ENCODE peak calls at places on chromosome 2, in four cellular contexts. One of them, this sample, is unnamed.

GRCh38 chr2:127593228-127594115 is 52.5 kb upstream of the GPR17 start:
- DNase-seq in lower leg skin: no peak
- DNase-seq in tibial artery: no peak
- DNase-seq in dorsolateral prefrontal cortex: no peak
- DNase-seq in this sample: no peak

GRCh38 chr2:221779614-221780067 is 207.5 kb upstream of the EPHA4 start:
- DNase-seq in lower leg skin: no peak
- DNase-seq in tibial artery: peak; percentile 76
- DNase-seq in dorsolateral prefrontal cortex: no peak
- DNase-seq in this sample: no peak

GRCh38 chr2:8607591-8607990 is 74.3 kb upstream of the ID2 start:
- DNase-seq in lower leg skin: no peak
- DNase-seq in tibial artery: no peak
- DNase-seq in dorsolateral prefrontal cortex: no peak
- DNase-seq in this sample: no peak

GRCh38 chr2:180720861-180721260 is 259.5 kb upstream of the UBE2E3 start:
- DNase-seq in lower leg skin: no peak
- DNase-seq in tibial artery: no peak
- DNase-seq in dorsolateral prefrontal cortex: no peak
- DNase-seq in this sample: no peak

GRCh38 chr2:173990970-173991819 is 26.0 kb upstream of the SP3 start:
- DNase-seq in lower leg skin: peak; percentile 77
- DNase-seq in tibial artery: peak; percentile 95
- DNase-seq in dorsolateral prefrontal cortex: no peak
- DNase-seq in this sample: peak; percentile 72

GRCh38 chr2:23618696-23619530 is 233.9 kb downstream of the KLHL29 start:
- DNase-seq in lower leg skin: no peak
- DNase-seq in tibial artery: no peak
- DNase-seq in dorsolateral prefrontal cortex: no peak
- DNase-seq in this sample: no peak

GRCh38 chr2:117983040-117983439 is 30.8 kb downstream of the CCDC93 start:
- DNase-seq in lower leg skin: no peak
- DNase-seq in tibial artery: no peak
- DNase-seq in dorsolateral prefrontal cortex: no peak
- DNase-seq in this sample: no peak

GRCh38 chr2:98013407-98014042 is 17.8 kb upstream of the TMEM131 start:
- DNase-seq in lower leg skin: no peak
- DNase-seq in tibial artery: no peak
- DNase-seq in dorsolateral prefrontal cortex: no peak
- DNase-seq in this sample: no peak

GRCh38 chr2:234044157-234044556 is 6.3 kb upstream of the SPP2 start:
- DNase-seq in lower leg skin: no peak
- DNase-seq in tibial artery: no peak
- DNase-seq in dorsolateral prefrontal cortex: no peak
- DNase-seq in this sample: peak; percentile 79

GRCh38 chr2:212448698-212449097 is 89.9 kb downstream of the ERBB4 start:
- DNase-seq in lower leg skin: no peak
- DNase-seq in tibial artery: no peak
- DNase-seq in dorsolateral prefrontal cortex: no peak
- DNase-seq in this sample: no peak

GRCh38 chr2:74262681-74263080 is 64.3 kb downstream of the MTHFD2 start:
- DNase-seq in lower leg skin: no peak
- DNase-seq in tibial artery: no peak
- DNase-seq in dorsolateral prefrontal cortex: no peak
- DNase-seq in this sample: no peak

GRCh38 chr2:47029737-47030524 is 114.3 kb upstream of the MCFD2 start:
- DNase-seq in lower leg skin: no peak
- DNase-seq in tibial artery: no peak
- DNase-seq in dorsolateral prefrontal cortex: no peak
- DNase-seq in this sample: no peak

GRCh38 chr2:73697606-73698005 is 39.5 kb downstream of the TPRKB start:
- DNase-seq in lower leg skin: no peak
- DNase-seq in tibial artery: no peak
- DNase-seq in dorsolateral prefrontal cortex: no peak
- DNase-seq in this sample: no peak

GRCh38 chr2:237312021-237312755 is 101.8 kb downstream of the COL6A3 start:
- DNase-seq in lower leg skin: no peak
- DNase-seq in tibial artery: no peak
- DNase-seq in dorsolateral prefrontal cortex: no peak
- DNase-seq in this sample: no peak

GRCh38 chr2:225748606-225749005 is 349.1 kb downstream of the NYAP2 start:
- DNase-seq in lower leg skin: no peak
- DNase-seq in tibial artery: no peak
- DNase-seq in dorsolateral prefrontal cortex: no peak
- DNase-seq in this sample: no peak

GRCh38 chr2:62447411-62447810 is 58.6 kb downstream of the TMEM17 start:
- DNase-seq in lower leg skin: no peak
- DNase-seq in tibial artery: no peak
- DNase-seq in dorsolateral prefrontal cortex: no peak
- DNase-seq in this sample: no peak

GRCh38 chr2:237763812-237764211 is 34.8 kb upstream of the RBM44 start:
- DNase-seq in lower leg skin: no peak
- DNase-seq in tibial artery: no peak
- DNase-seq in dorsolateral prefrontal cortex: no peak
- DNase-seq in this sample: no peak

GRCh38 chr2:1859671-1860450 is 115.5 kb upstream of the PXDN start:
- DNase-seq in lower leg skin: no peak
- DNase-seq in tibial artery: no peak
- DNase-seq in dorsolateral prefrontal cortex: no peak
- DNase-seq in this sample: no peak

GRCh38 chr2:112433932-112434730 is 686 bp upstream of the RGPD8 start:
- DNase-seq in lower leg skin: no peak
- DNase-seq in tibial artery: peak; percentile 62
- DNase-seq in dorsolateral prefrontal cortex: no peak
- DNase-seq in this sample: no peak

GRCh38 chr2:22002066-22002465 is 878.3 kb downstream of the TDRD15 start:
- DNase-seq in lower leg skin: no peak
- DNase-seq in tibial artery: no peak
- DNase-seq in dorsolateral prefrontal cortex: no peak
- DNase-seq in this sample: no peak

GRCh38 chr2:100256416-100256815 is 65.9 kb downstream of the LONRF2 start:
- DNase-seq in lower leg skin: no peak
- DNase-seq in tibial artery: peak; percentile 54
- DNase-seq in dorsolateral prefrontal cortex: no peak
- DNase-seq in this sample: no peak

GRCh38 chr2:241201445-241202267 is 13.2 kb downstream of the ANO7 start:
- DNase-seq in lower leg skin: no peak
- DNase-seq in tibial artery: no peak
- DNase-seq in dorsolateral prefrontal cortex: no peak
- DNase-seq in this sample: no peak

DNA sequence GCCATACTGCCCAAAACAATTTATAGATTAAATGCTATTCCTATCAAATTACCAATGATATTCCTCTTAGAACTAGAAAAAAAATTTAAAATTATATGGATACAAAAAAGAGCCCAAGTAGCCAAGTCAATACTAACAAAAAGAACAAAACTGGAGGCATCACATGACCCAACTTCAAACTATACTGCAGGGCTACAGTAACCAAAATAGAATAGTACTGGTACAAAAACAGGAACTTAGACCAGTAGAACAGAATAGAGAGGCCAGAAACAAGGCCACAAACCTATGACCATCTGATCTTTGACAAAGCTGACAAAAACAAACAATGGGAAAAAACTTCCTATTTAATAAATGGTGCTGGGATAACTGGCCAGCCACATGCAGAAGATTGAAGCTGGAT is 86.1 kb upstream of the KYNU start:
- DNase-seq in lower leg skin: no peak
- DNase-seq in tibial artery: no peak
- DNase-seq in dorsolateral prefrontal cortex: no peak
- DNase-seq in this sample: no peak
- TF ChIP-seq CTCF in lower leg skin: no peak
- TF ChIP-seq CTCF in tibial artery: no peak
- TF ChIP-seq CTCF in dorsolateral prefrontal cortex: no peak
- TF ChIP-seq CTCF in this sample: no peak

DNA sequence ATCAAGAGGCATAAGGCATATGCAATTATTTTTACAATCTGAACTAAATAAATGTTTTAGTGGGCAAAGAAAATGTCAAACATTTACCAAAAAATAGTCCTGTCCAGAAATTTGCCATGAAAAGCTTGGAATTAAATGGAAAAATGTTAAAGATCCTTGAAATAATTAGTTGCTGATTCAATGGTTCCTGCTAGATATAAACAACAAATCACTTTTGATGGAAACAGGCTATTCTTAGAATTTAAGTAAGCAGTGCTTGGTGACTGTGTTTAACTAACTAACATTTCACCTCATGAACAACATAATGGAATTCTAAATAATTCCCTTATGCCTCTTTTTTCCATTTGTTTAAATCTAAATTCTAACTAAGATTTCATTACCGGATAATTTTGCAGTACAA is 3.9 kb downstream of the RND3 start:
- DNase-seq in lower leg skin: no peak
- DNase-seq in tibial artery: no peak
- DNase-seq in dorsolateral prefrontal cortex: no peak
- DNase-seq in this sample: no peak
- H3K4me3 ChIP-seq in lower leg skin: no peak overlapping the region
- H3K4me3 ChIP-seq in tibial artery: no peak overlapping the region
- H3K4me3 ChIP-seq in dorsolateral prefrontal cortex: peak overlapping the region; percentile 68
- H3K4me3 ChIP-seq in this sample: peak overlapping the region; percentile 97

GRCh38 chr2:169221745-169222369 is 140.5 kb downstream of the LRP2 start:
- DNase-seq in lower leg skin: no peak
- DNase-seq in tibial artery: no peak
- DNase-seq in dorsolateral prefrontal cortex: no peak
- DNase-seq in this sample: no peak
- TF ChIP-seq CTCF in lower leg skin: no peak
- TF ChIP-seq CTCF in tibial artery: no peak
- TF ChIP-seq CTCF in dorsolateral prefrontal cortex: peak; percentile 50
- TF ChIP-seq CTCF in this sample: peak; percentile 12

GRCh38 chr2:3303583-3304406 is 73.8 kb downstream of the EIPR1 start:
- DNase-seq in lower leg skin: peak; percentile 83
- DNase-seq in tibial artery: peak; percentile 84
- DNase-seq in dorsolateral prefrontal cortex: peak; percentile 89
- DNase-seq in this sample: peak; percentile 38

GRCh38 chr2:3301001-3301400 is 76.6 kb downstream of the EIPR1 start:
- DNase-seq in lower leg skin: no peak
- DNase-seq in tibial artery: no peak
- DNase-seq in dorsolateral prefrontal cortex: no peak
- DNase-seq in this sample: no peak

GRCh38 chr2:3302421-3302750 is 75.2 kb downstream of the EIPR1 start:
- DNase-seq in lower leg skin: no peak
- DNase-seq in tibial artery: no peak
- DNase-seq in dorsolateral prefrontal cortex: no peak
- DNase-seq in this sample: no peak

GRCh38 chr2:3305431-3305830 is 72.2 kb downstream of the EIPR1 start:
- DNase-seq in lower leg skin: no peak
- DNase-seq in tibial artery: no peak
- DNase-seq in dorsolateral prefrontal cortex: no peak
- DNase-seq in this sample: no peak

DNA sequence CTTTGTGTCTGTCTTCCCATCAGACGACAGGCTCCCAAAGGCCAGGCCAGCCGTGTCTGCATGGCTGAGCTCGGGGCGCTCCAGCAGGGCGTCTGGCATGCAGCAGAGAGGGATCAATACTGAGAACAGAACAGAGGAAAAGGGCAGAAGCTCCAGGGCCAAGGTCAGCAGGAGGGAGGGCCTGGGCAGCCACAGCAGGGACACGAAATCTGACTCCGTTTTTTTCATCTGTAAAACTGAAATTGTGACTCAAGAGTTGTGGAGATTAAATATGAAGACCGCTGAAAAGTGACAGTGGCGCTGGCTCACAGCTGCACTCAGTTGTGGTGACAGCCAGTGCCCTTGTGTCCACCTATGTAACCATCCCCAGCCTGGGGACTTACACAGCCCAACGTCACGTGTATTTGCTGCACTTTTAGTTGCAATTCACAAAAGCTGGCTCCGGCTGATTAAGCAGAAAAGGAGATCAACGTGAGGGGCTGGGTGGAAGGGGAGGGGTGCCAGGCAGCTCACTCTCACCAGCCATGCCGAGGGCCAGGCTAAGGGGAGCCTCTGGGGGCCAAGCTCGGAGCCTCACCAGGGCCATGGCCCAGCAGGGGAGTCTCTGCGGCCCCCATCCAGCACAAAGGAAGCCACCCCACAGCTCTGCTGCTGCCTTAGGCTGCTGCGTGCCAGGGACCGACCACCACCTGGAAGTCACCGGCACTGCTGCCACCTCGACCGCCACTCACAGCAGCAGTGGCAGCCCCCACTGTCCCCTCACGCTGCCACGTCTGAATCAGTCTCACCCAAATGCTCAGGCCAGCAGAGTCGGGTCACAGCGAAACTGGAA is 74.7 kb downstream of the EIPR1 start:
- DNase-seq in lower leg skin: no peak
- DNase-seq in tibial artery: no peak
- DNase-seq in dorsolateral prefrontal cortex: no peak
- DNase-seq in this sample: no peak
- H3K4me3 ChIP-seq in lower leg skin: no peak overlapping the region
- H3K4me3 ChIP-seq in tibial artery: no peak overlapping the region
- H3K4me3 ChIP-seq in dorsolateral prefrontal cortex: peak overlapping the region; percentile 64
- H3K4me3 ChIP-seq in this sample: no peak overlapping the region

DNA sequence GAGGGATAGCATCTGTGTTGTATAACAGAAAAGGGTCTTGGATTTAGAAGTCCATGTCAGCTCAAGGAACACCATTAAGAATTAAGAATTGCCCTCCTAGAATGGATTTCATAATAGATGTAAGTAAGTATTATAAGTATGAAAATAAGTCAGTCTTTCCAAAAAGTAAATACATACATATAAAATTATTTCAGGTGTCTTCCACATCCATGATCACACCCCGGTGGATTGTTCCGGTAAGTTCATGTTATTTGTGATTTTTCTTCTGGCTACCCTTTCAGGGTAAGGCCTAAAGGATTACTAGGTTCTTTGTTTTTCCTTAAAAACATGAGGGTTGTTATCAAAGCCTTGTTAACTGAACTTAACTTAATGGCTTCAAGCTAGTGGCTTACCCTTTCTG is 55.9 kb downstream of the TMEM185B start:
- DNase-seq in lower leg skin: no peak
- DNase-seq in tibial artery: no peak
- DNase-seq in dorsolateral prefrontal cortex: no peak
- DNase-seq in this sample: no peak
- TF ChIP-seq CTCF in lower leg skin: no peak
- TF ChIP-seq CTCF in tibial artery: no peak
- TF ChIP-seq CTCF in dorsolateral prefrontal cortex: no peak
- TF ChIP-seq CTCF in this sample: no peak

GRCh38 chr2:230944123-230944653 is 19.1 kb upstream of the GPR55 start:
- DNase-seq in lower leg skin: no peak
- DNase-seq in tibial artery: no peak
- DNase-seq in dorsolateral prefrontal cortex: no peak
- DNase-seq in this sample: no peak
- H3K4me3 ChIP-seq in lower leg skin: no peak overlapping the region
- H3K4me3 ChIP-seq in tibial artery: no peak overlapping the region
- H3K4me3 ChIP-seq in dorsolateral prefrontal cortex: no peak overlapping the region
- H3K4me3 ChIP-seq in this sample: no peak overlapping the region

GRCh38 chr2:45014016-45014702 is 4.9 kb upstream of the SIX2 start:
- DNase-seq in lower leg skin: no peak
- DNase-seq in tibial artery: peak; percentile 81
- DNase-seq in dorsolateral prefrontal cortex: no peak
- DNase-seq in this sample: no peak
- TF ChIP-seq CTCF in lower leg skin: no peak
- TF ChIP-seq CTCF in tibial artery: peak; percentile 86
- TF ChIP-seq CTCF in dorsolateral prefrontal cortex: peak; percentile 36
- TF ChIP-seq CTCF in this sample: peak; percentile 72

DNA sequence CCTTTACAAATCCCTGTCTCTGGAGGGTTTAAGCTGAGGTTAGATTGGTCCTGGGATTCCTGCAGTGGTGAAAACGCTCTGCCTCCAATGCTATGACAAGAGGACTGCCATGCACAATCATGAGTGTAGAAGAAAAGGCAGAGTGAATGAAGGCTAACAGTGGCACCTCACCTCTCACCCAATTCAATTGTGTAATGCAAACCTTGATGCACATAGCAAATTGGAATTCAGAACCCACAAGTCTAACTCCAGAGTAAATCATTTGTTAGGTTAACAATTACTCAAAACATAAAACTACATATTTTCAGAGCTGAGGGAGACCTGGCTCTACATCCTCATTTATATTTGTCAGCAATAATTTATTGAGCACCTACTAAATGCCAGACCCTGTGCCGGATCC is 1.8 kb downstream of the TGFBRAP1 start:
- DNase-seq in lower leg skin: no peak
- DNase-seq in tibial artery: no peak
- DNase-seq in dorsolateral prefrontal cortex: no peak
- DNase-seq in this sample: no peak
- H3K4me3 ChIP-seq in lower leg skin: no peak overlapping the region
- H3K4me3 ChIP-seq in tibial artery: no peak overlapping the region
- H3K4me3 ChIP-seq in dorsolateral prefrontal cortex: no peak overlapping the region
- H3K4me3 ChIP-seq in this sample: peak overlapping the region; percentile 72